ENCODE peak calls at places on chromosomes 1 and 21, in eight cellular contexts. D is PC-3; W is HFFc6; V is DMS 273 treated with DMSO at 0.1 percent for 48 hours; Z is activated naive CD8-positive, alpha-beta T cell treated with anti-CD3 and anti-CD28 coated beads for 36 hours; P is progenitor cell of endocrine pancreas; U is stimulated activated CD4-positive, alpha-beta T cell treated with anti-CD3 and anti-CD28 coated beads, TNF-alpha, amount 100 ng/mL, for 1 hour; Q is NCI-H1048. Y is an unnamed sample.

GRCh38 chr1:26031196-26031902 is 9.8 kb downstream of the EXTL1 start:
- DNase-seq in Q (no peak), W (peak), D (no peak), P (no peak), U (no peak), V (no peak), Z (no peak), Y (no peak)

GRCh38 chr1:32684167-32684811 is 18.3 kb downstream of the SYNC start:
- DNase-seq in U (no peak), V (no peak), Z (no peak), W (peak), Q (no peak), D (no peak), P (no peak), Y (peak)

GRCh38 chr1:2060535-2060934 is 10.3 kb downstream of the PRKCZ start:
- DNase-seq in P (no peak), W (no peak), U (no peak), Z (no peak), V (no peak), Q (no peak), D (no peak), Y (no peak)

GRCh38 chr21:42398414-42399030 is 2.7 kb upstream of the TMPRSS3 start:
- DNase-seq in W (no peak), U (no peak), P (no peak), Z (no peak), D (no peak), Q (no peak), V (no peak), Y (no peak)

GRCh38 chr1:52444465-52444864 is 40.1 kb downstream of the PRPF38A start:
- DNase-seq in W (no peak), U (no peak), P (no peak), D (no peak), Z (no peak), Q (no peak), V (no peak), Y (no peak)

GRCh38 chr1:112449630-112449983 is 53.6 kb downstream of the CTTNBP2NL start:
- DNase-seq in Z (no peak), U (no peak), Q (no peak), P (no peak), W (no peak), D (no peak), V (no peak), Y (no peak)

GRCh38 chr1:167905671-167906070 is 8.3 kb downstream of the ADCY10 start:
- DNase-seq in W (no peak), Z (no peak), P (no peak), V (no peak), D (no peak), Q (no peak), U (no peak), Y (no peak)

GRCh38 chr1:160428655-160429054 is 28.3 kb downstream of the VANGL2 start:
- DNase-seq in W (peak), U (no peak), D (peak), V (no peak), Z (no peak), Q (no peak), P (peak), Y (peak)

GRCh38 chr21:44353200-44353970 is at the start of gene TRPM2:
- DNase-seq in D (no peak), Q (no peak), V (no peak), U (no peak), Z (peak), P (no peak), W (no peak), Y (no peak)

GRCh38 chr21:45541221-45542039 is 810 bp downstream of the SLC19A1 start:
- DNase-seq in V (peak), W (no peak), D (peak), P (peak), U (peak), Q (peak), Z (peak), Y (peak)

GRCh38 chr1:228845101-228845500 is 109.8 kb downstream of the RHOU start:
- DNase-seq in D (no peak), W (no peak), P (no peak), V (no peak), U (no peak), Q (no peak), Z (no peak), Y (no peak)

Y was measured in testis.